ENCODE peak calls at places on chromosomes 7 and 10, in five cellular contexts. One of them, this sample, is unnamed.

GRCh38 chr7:57370066-57370738 is 79.8 kb upstream of the ZNF716 start:
- DNase-seq in erythroblast: no peak
- DNase-seq in Panc1: no peak
- DNase-seq in AG04450: no peak
- DNase-seq in activated CD4-positive, alpha-beta memory T cell treated with anti-CD3 and anti-CD28 coated beads, Interleukin-2, amount 10 ng/mL, durations not matched to agents 7 days and 5 days: no peak
- DNase-seq in this sample: no peak

GRCh38 chr7:78487464-78487863 is 688.9 kb downstream of the PHTF2 start:
- DNase-seq in erythroblast: no peak
- DNase-seq in Panc1: no peak
- DNase-seq in AG04450: no peak
- DNase-seq in activated CD4-positive, alpha-beta memory T cell treated with anti-CD3 and anti-CD28 coated beads, Interleukin-2, amount 10 ng/mL, durations not matched to agents 7 days and 5 days: no peak
- DNase-seq in this sample: no peak

GRCh38 chr7:153954477-153954876 is 97.7 kb upstream of the DPP6 start:
- DNase-seq in erythroblast: no peak
- DNase-seq in Panc1: no peak
- DNase-seq in AG04450: no peak
- DNase-seq in activated CD4-positive, alpha-beta memory T cell treated with anti-CD3 and anti-CD28 coated beads, Interleukin-2, amount 10 ng/mL, durations not matched to agents 7 days and 5 days: no peak
- DNase-seq in this sample: no peak

GRCh38 chr10:99372546-99373271 is 43.6 kb downstream of the CNNM1 start:
- DNase-seq in erythroblast: no peak
- DNase-seq in Panc1: no peak
- DNase-seq in AG04450: no peak
- DNase-seq in activated CD4-positive, alpha-beta memory T cell treated with anti-CD3 and anti-CD28 coated beads, Interleukin-2, amount 10 ng/mL, durations not matched to agents 7 days and 5 days: no peak
- DNase-seq in this sample: no peak

GRCh38 chr7:66277492-66277891 is 72.4 kb downstream of the TPST1 start:
- DNase-seq in erythroblast: no peak
- DNase-seq in Panc1: no peak
- DNase-seq in AG04450: no peak
- DNase-seq in activated CD4-positive, alpha-beta memory T cell treated with anti-CD3 and anti-CD28 coated beads, Interleukin-2, amount 10 ng/mL, durations not matched to agents 7 days and 5 days: no peak
- DNase-seq in this sample: no peak

GRCh38 chr10:96721207-96721572 is 876 bp upstream of the PIK3AP1 start:
- DNase-seq in erythroblast: no peak
- DNase-seq in Panc1: no peak
- DNase-seq in AG04450: no peak
- DNase-seq in activated CD4-positive, alpha-beta memory T cell treated with anti-CD3 and anti-CD28 coated beads, Interleukin-2, amount 10 ng/mL, durations not matched to agents 7 days and 5 days: no peak
- DNase-seq in this sample: no peak

GRCh38 chr10:120732067-120732466 is 119.1 kb upstream of the WDR11 start:
- DNase-seq in erythroblast: no peak
- DNase-seq in Panc1: no peak
- DNase-seq in AG04450: no peak
- DNase-seq in activated CD4-positive, alpha-beta memory T cell treated with anti-CD3 and anti-CD28 coated beads, Interleukin-2, amount 10 ng/mL, durations not matched to agents 7 days and 5 days: no peak
- DNase-seq in this sample: no peak

GRCh38 chr10:132139526-132139925 is 47.2 kb upstream of the DPYSL4 start:
- DNase-seq in erythroblast: no peak
- DNase-seq in Panc1: no peak
- DNase-seq in AG04450: no peak
- DNase-seq in activated CD4-positive, alpha-beta memory T cell treated with anti-CD3 and anti-CD28 coated beads, Interleukin-2, amount 10 ng/mL, durations not matched to agents 7 days and 5 days: no peak
- DNase-seq in this sample: no peak

GRCh38 chr10:124996854-124997215 is 54.9 kb downstream of the ZRANB1 start:
- DNase-seq in erythroblast: no peak
- DNase-seq in Panc1: no peak
- DNase-seq in AG04450: no peak
- DNase-seq in activated CD4-positive, alpha-beta memory T cell treated with anti-CD3 and anti-CD28 coated beads, Interleukin-2, amount 10 ng/mL, durations not matched to agents 7 days and 5 days: no peak
- DNase-seq in this sample: no peak

GRCh38 chr10:63922714-63923317 is 401.6 kb downstream of the REEP3 start:
- DNase-seq in erythroblast: no peak
- DNase-seq in Panc1: no peak
- DNase-seq in AG04450: no peak
- DNase-seq in activated CD4-positive, alpha-beta memory T cell treated with anti-CD3 and anti-CD28 coated beads, Interleukin-2, amount 10 ng/mL, durations not matched to agents 7 days and 5 days: no peak
- DNase-seq in this sample: no peak

GRCh38 chr10:55063817-55064216 is 262.8 kb upstream of the PCDH15 start:
- DNase-seq in erythroblast: no peak
- DNase-seq in Panc1: peak
- DNase-seq in AG04450: no peak
- DNase-seq in activated CD4-positive, alpha-beta memory T cell treated with anti-CD3 and anti-CD28 coated beads, Interleukin-2, amount 10 ng/mL, durations not matched to agents 7 days and 5 days: no peak
- DNase-seq in this sample: no peak